ENCODE peak calls at places on chromosomes 11 and 22, in six cellular contexts. V, G, F, K, A and O are unnamed samples.

GRCh38 chr22:28883917-28884753 is 763 bp downstream of the ZNRF3 start:
- DNase-seq in F (peak; percentile 74), G (peak; percentile 63), A (peak; percentile 53), V (peak; percentile 53), K (peak; percentile 18), O (peak; percentile 38)

GRCh38 chr11:23112987-23113886 is 253.0 kb upstream of the CCDC179 start:
- DNase-seq in K (peak; percentile 12), V (peak; percentile 40), A (peak; percentile 41), F (peak; percentile 59), G (peak; percentile 21), O (peak; percentile 32)

GRCh38 chr22:36733271-36733670 is 29.7 kb upstream of the CACNG2 start:
- DNase-seq in K (no peak), F (no peak), G (no peak), V (no peak), A (no peak), O (no peak)

GRCh38 chr11:27012254-27012921 is 18.5 kb downstream of the FIBIN start:
- DNase-seq in F (peak; percentile 26), K (no peak), G (no peak), A (peak; percentile 27), V (peak; percentile 31), O (no peak)

GRCh38 chr22:46748948-46749681 is 11.1 kb upstream of the CERK start:
- DNase-seq in G (no peak), F (no peak), K (no peak), V (peak; percentile 20), A (no peak), O (no peak)

GRCh38 chr22:32644252-32645100 is 157.0 kb upstream of the TIMP3 start:
- DNase-seq in F (no peak), V (no peak), A (peak; percentile 93), G (no peak), K (no peak), O (peak; percentile 25)

GRCh38 chr11:83990160-83990733 is 704.1 kb upstream of the CCDC90B start:
- DNase-seq in G (no peak), A (no peak), K (no peak), V (no peak), F (no peak), O (no peak)

GRCh38 chr11:132125855-132126841 is 755.7 kb downstream of the NTM start:
- DNase-seq in K (no peak), V (no peak), G (no peak), A (peak; percentile 35), F (peak; percentile 52), O (peak; percentile 24)

GRCh38 chr11:112610996-112611795 is 350.0 kb upstream of the NCAM1 start:
- DNase-seq in V (no peak), A (peak; percentile 57), G (no peak), F (no peak), K (no peak), O (no peak)

GRCh38 chr11:100932474-100933100 is 197.0 kb downstream of the PGR start:
- DNase-seq in V (peak; percentile 16), A (peak; percentile 26), K (peak; percentile 17), F (peak; percentile 24), G (no peak), O (peak; percentile 21)

GRCh38 chr11:115958089-115959000 is 454.1 kb upstream of the CADM1 start:
- DNase-seq in G (peak; percentile 19), A (no peak), K (no peak), V (no peak), F (no peak), O (no peak)

GRCh38 chr11:68997995-68998348 is 15.1 kb downstream of the MRGPRF start:
- DNase-seq in V (no peak), K (no peak), A (no peak), G (no peak), F (no peak), O (no peak)

GRCh38 chr11:116353517-116353916 is 419.3 kb downstream of the BUD13 start:
- DNase-seq in G (no peak), V (no peak), K (no peak), F (no peak), A (peak; percentile 19), O (no peak)

GRCh38 chr11:13277719-13278619 is at the start of gene BMAL1:
- DNase-seq in K (peak; percentile 28), A (no peak), G (peak; percentile 39), V (peak; percentile 26), F (peak; percentile 50), O (peak; percentile 79)

GRCh38 chr22:36506637-36507517 is at the start of gene FOXRED2:
- DNase-seq in F (peak; percentile 91), G (peak; percentile 90), A (peak; percentile 64), K (peak; percentile 65), V (peak; percentile 92), O (peak; percentile 93)

GRCh38 chr11:17263803-17264202 is 12.7 kb upstream of the NUCB2 start:
- DNase-seq in V (peak; percentile 25), G (no peak), K (no peak), A (peak; percentile 85), F (no peak), O (no peak)

GRCh38 chr11:134039726-134040385 is 29.0 kb upstream of the JAM3 start:
- DNase-seq in A (no peak), F (no peak), G (no peak), V (no peak), K (no peak), O (no peak)

GRCh38 chr11:107769189-107769588 is 57.3 kb upstream of the SLN start:
- DNase-seq in A (peak; percentile 29), F (no peak), G (no peak), K (no peak), V (no peak), O (no peak)

GRCh38 chr22:18035740-18036139 is 11.4 kb upstream of the MICAL3 start:
- DNase-seq in G (peak; percentile 23), A (peak; percentile 85), V (peak; percentile 50), F (no peak), K (peak; percentile 51), O (no peak)

GRCh38 chr22:26890870-26891269 is 233.5 kb downstream of the MIAT start:
- DNase-seq in V (no peak), G (no peak), A (no peak), K (no peak), F (peak; percentile 31), O (no peak)
- TF ChIP-seq CTCF in V (no peak), G (no peak), A (peak; percentile 23), K (peak; percentile 15), F (peak; percentile 30), O (no peak)

GRCh38 chr11:78048561-78048960 is 15.1 kb upstream of the THRSP start:
- DNase-seq in A (no peak), F (no peak), K (no peak), V (no peak), G (no peak), O (no peak)

GRCh38 chr11:78049348-78049747 is 14.3 kb upstream of the THRSP start:
- DNase-seq in G (no peak), A (no peak), K (no peak), V (no peak), F (no peak), O (no peak)

GRCh38 chr11:78044706-78045105 is 19.0 kb upstream of the THRSP start:
- DNase-seq in V (no peak), F (no peak), A (no peak), G (no peak), K (no peak), O (no peak)

GRCh38 chr11:78045851-78046485 is 17.7 kb upstream of the THRSP start:
- DNase-seq in G (peak; percentile 82), A (peak; percentile 52), K (peak; percentile 81), F (peak; percentile 86), V (peak; percentile 71), O (peak; percentile 65)

DNA sequence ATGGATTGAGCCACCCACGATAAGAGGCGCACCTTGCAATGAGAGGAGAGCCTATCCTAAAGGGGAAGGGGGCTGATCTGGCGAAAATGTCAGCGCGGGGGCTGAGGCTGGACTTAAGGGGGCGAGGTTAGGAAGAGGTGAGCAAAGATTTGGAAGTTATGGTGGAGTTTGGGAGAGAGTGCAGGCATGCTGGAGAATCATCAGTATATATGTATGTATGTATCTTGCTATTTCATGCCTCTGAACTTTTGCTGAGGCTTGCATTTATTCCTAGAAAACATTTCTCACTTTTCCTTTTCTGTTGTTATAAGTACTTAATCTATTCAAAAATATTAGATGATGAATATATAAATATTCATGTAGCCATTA is 17.2 kb upstream of the THRSP start:
- DNase-seq in F (no peak), K (no peak), V (no peak), A (no peak), G (no peak), O (no peak)
- TF ChIP-seq CTCF in F (no peak), K (no peak), V (no peak), A (no peak), G (no peak), O (no peak)

GRCh38 chr11:75114465-75114864 is 17.8 kb upstream of the OR2AT4 start:
- DNase-seq in V (no peak), K (no peak), F (no peak), A (no peak), G (no peak), O (no peak)

GRCh38 chr11:75118577-75118976 is 21.9 kb upstream of the OR2AT4 start:
- DNase-seq in K (no peak), V (no peak), A (no peak), G (no peak), F (no peak), O (no peak)

GRCh38 chr11:75107187-75107586 is 10.5 kb upstream of the OR2AT4 start:
- DNase-seq in V (no peak), A (no peak), G (no peak), F (no peak), K (no peak), O (no peak)

GRCh38 chr11:75112200-75112599 is 15.5 kb upstream of the OR2AT4 start:
- DNase-seq in G (no peak), V (no peak), A (no peak), K (no peak), F (no peak), O (no peak)

DNA sequence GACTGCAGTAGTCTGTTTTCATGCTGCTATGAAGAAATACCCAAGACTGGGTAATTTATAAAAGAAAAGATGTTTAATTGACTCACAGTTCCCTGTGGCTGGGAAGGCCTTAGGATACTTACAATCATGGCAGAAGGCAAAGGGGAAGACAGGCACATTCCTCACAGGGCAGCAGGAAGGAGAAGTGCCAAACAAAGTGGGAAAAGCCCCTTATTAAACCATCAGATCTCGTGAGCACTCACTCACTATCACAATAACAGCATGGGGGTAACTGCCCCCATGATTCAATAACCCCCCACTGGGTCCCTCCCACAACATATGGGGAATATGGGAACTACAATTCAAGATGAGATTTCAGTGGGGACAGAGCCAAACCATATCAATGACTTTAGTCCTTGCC is 16.4 kb upstream of the OR2AT4 start:
- DNase-seq in F (no peak), G (no peak), K (no peak), V (no peak), A (no peak), O (no peak)
- TF ChIP-seq CTCF in F (no peak), G (no peak), K (no peak), V (no peak), A (no peak), O (no peak)

GRCh38 chr22:44589831-44590230 is 91.8 kb upstream of the RTL6 start:
- DNase-seq in G (no peak), V (no peak), F (no peak), A (no peak), K (no peak), O (no peak)

GRCh38 chr22:44591146-44591790 is 93.2 kb upstream of the RTL6 start:
- DNase-seq in A (no peak), F (no peak), V (no peak), K (no peak), G (no peak), O (no peak)

GRCh38 chr22:44588348-44588747 is 90.3 kb upstream of the RTL6 start:
- DNase-seq in G (no peak), V (no peak), F (no peak), K (no peak), A (no peak), O (no peak)

GRCh38 chr22:44592466-44593180 is 94.6 kb upstream of the RTL6 start:
- DNase-seq in K (no peak), V (no peak), A (no peak), F (no peak), G (no peak), O (no peak)

GRCh38 chr22:44590291-44590690 is 92.3 kb upstream of the RTL6 start:
- DNase-seq in G (no peak), A (no peak), F (no peak), V (no peak), K (no peak), O (no peak)
- TF ChIP-seq CTCF in G (no peak), A (no peak), F (no peak), V (no peak), K (no peak), O (no peak)